ENCODE peak calls at places on chromosomes 3 and 15, in four cellular contexts. I, A, L and D are unnamed samples.

GRCh38 chr3:144272715-144273114 is 301.1 kb downstream of the DIPK2A start:
- DNase-seq in I (no peak), A (no peak), L (no peak), D (no peak)

GRCh38 chr3:184620101-184620798 is 58.7 kb downstream of the EPHB3 start:
- DNase-seq in L (peak), I (no peak), A (peak), D (peak)

GRCh38 chr3:123081718-123082369 is 15.0 kb downstream of the PDIA5 start:
- DNase-seq in L (no peak), A (no peak), I (no peak), D (no peak)

GRCh38 chr3:138114431-138114918 is 933 bp downstream of the DZIP1L start:
- DNase-seq in A (no peak), L (peak), I (no peak), D (peak)

GRCh38 chr3:43968465-43968864 is 273.2 kb upstream of the TOPAZ1 start:
- DNase-seq in A (no peak), L (no peak), I (no peak), D (no peak)

GRCh38 chr3:178159691-178160090 is 376.5 kb upstream of the KCNMB2 start:
- DNase-seq in L (no peak), I (no peak), A (no peak), D (no peak)

GRCh38 chr3:128145279-128145678 is 8.0 kb upstream of the EEFSEC start:
- DNase-seq in I (no peak), L (no peak), A (no peak), D (no peak)

GRCh38 chr3:69292185-69292584 is 93.7 kb downstream of the FRMD4B start:
- DNase-seq in L (no peak), A (no peak), I (no peak), D (no peak)

GRCh38 chr15:41501961-41502786 is 8.5 kb downstream of the ITPKA start:
- DNase-seq in A (no peak), L (no peak), I (no peak), D (no peak)

GRCh38 chr3:5019411-5020261 is 40.4 kb downstream of the BHLHE40 start:
- DNase-seq in A (no peak), I (no peak), L (peak), D (no peak)

GRCh38 chr3:119826714-119827113 is 44.8 kb downstream of the NR1I2 start:
- DNase-seq in A (no peak), I (no peak), L (peak), D (no peak)

GRCh38 chr15:44194397-44195150 is 497 bp downstream of the FRMD5 start:
- DNase-seq in A (no peak), I (peak), L (peak), D (peak)

GRCh38 chr15:71397377-71397776 is 282.1 kb downstream of the THSD4 start:
- DNase-seq in I (no peak), A (no peak), L (peak), D (no peak)

GRCh38 chr3:132788299-132788698 is 66.1 kb upstream of the NPHP3 start:
- DNase-seq in L (peak), A (peak), I (no peak), D (peak)

GRCh38 chr3:72134989-72135451 is 350.1 kb upstream of the PROK2 start:
- DNase-seq in I (no peak), A (no peak), L (no peak), D (no peak)

GRCh38 chr3:39502838-39503145 is 35.3 kb downstream of the MOBP start:
- DNase-seq in A (no peak), I (no peak), L (no peak), D (no peak)

GRCh38 chr15:25250906-25251622 is 187.8 kb downstream of the UBE3A start:
- DNase-seq in I (peak), L (no peak), A (no peak), D (no peak)

GRCh38 chr3:70603103-70603502 is 290.7 kb upstream of the MDFIC2 start:
- DNase-seq in I (no peak), A (no peak), L (no peak), D (no peak)

GRCh38 chr15:72857331-72858065 is 73.9 kb upstream of the ADPGK start:
- DNase-seq in I (no peak), A (no peak), L (no peak), D (no peak)

GRCh38 chr3:37545479-37545878 is 316.2 kb upstream of the CTDSPL start:
- DNase-seq in I (no peak), A (no peak), L (no peak), D (no peak)

GRCh38 chr3:125381743-125382142 is 6.6 kb upstream of the ZNF148 start:
- DNase-seq in I (no peak), A (no peak), L (peak), D (peak)

GRCh38 chr3:46861293-46861995 is 1.8 kb downstream of the MYL3 start:
- DNase-seq in L (no peak), A (peak), I (peak), D (no peak)

GRCh38 chr3:161372321-161373260 is 1.3 kb upstream of the SPTSSB start:
- DNase-seq in A (no peak), I (no peak), L (no peak), D (peak)

GRCh38 chr3:177827517-177828249 is 630.4 kb upstream of the TBL1XR1 start:
- DNase-seq in A (no peak), I (no peak), L (peak), D (peak)